ENCODE peak calls at places on chromosomes 7 and 10, in ten cellular contexts. C, K, B, T, G, I, P, W, M and D are unnamed samples.

GRCh38 chr7:1533569-1534329 is 3.2 kb downstream of the MAFK start:
- DNase-seq in C (peak; percentile 92), K (peak; percentile 59), B (no peak), T (peak; percentile 45), G (peak; percentile 80), I (no peak), P (no peak), W (peak; percentile 84), M (no peak), D (peak; percentile 95)

GRCh38 chr10:30094601-30095000 is 35.2 kb upstream of the JCAD start:
- DNase-seq in C (no peak), K (no peak), B (no peak), T (no peak), G (no peak), I (no peak), P (no peak), W (no peak), M (no peak), D (no peak)

GRCh38 chr7:16402084-16402483 is 19.3 kb downstream of the CRPPA start:
- DNase-seq in C (no peak), K (no peak), B (no peak), T (no peak), G (peak; percentile 68), I (no peak), P (no peak), W (no peak), M (no peak), D (no peak)

GRCh38 chr10:7696545-7696944 is 6.6 kb upstream of the ITIH2 start:
- DNase-seq in C (no peak), K (no peak), B (no peak), T (no peak), G (no peak), I (no peak), P (no peak), W (peak; percentile 4), M (no peak), D (no peak)

GRCh38 chr7:106314875-106315274 is 30.1 kb upstream of the NAMPT start:
- DNase-seq in C (no peak), K (no peak), B (no peak), T (no peak), G (no peak), I (no peak), P (no peak), W (no peak), M (no peak), D (no peak)

GRCh38 chr7:36119005-36119711 is 33.9 kb upstream of the EEPD1 start:
- DNase-seq in C (no peak), K (no peak), B (peak; percentile 62), T (no peak), G (peak; percentile 99), I (no peak), P (no peak), W (peak; percentile 95), M (no peak), D (peak; percentile 98)

GRCh38 chr7:114085592-114086490 is 167.0 kb upstream of the PPP1R3A start:
- DNase-seq in C (peak; percentile 95), K (peak; percentile 99), B (peak; percentile 96), T (no peak), G (peak; percentile 94), I (peak; percentile 96), P (no peak), W (peak; percentile 87), M (no peak), D (peak; percentile 61)

GRCh38 chr10:88932539-88933256 is 19.9 kb downstream of the ACTA2 start:
- DNase-seq in C (peak; percentile 88), K (peak; percentile 86), B (peak; percentile 55), T (peak; percentile 13), G (peak; percentile 87), I (peak; percentile 38), P (peak; percentile 87), W (peak; percentile 78), M (peak; percentile 12), D (peak; percentile 87)

GRCh38 chr10:78492424-78492823 is 458.8 kb downstream of the RPS24 start:
- DNase-seq in C (no peak), K (no peak), B (no peak), T (no peak), G (no peak), I (no peak), P (no peak), W (no peak), M (no peak), D (no peak)

GRCh38 chr7:600935-601334 is 81.3 kb upstream of the PDGFA start:
- DNase-seq in C (no peak), K (no peak), B (no peak), T (no peak), G (no peak), I (no peak), P (no peak), W (no peak), M (no peak), D (no peak)

GRCh38 chr7:53520841-53521240 is 485.4 kb downstream of the POM121L12 start:
- DNase-seq in C (no peak), K (no peak), B (no peak), T (no peak), G (no peak), I (no peak), P (no peak), W (no peak), M (no peak), D (no peak)

GRCh38 chr10:93313798-93314197 is 168.3 kb downstream of the MYOF start:
- DNase-seq in C (no peak), K (no peak), B (no peak), T (no peak), G (no peak), I (no peak), P (no peak), W (peak; percentile 37), M (no peak), D (no peak)

GRCh38 chr7:39184387-39184786 is 206.7 kb downstream of the POU6F2 start:
- DNase-seq in C (no peak), K (no peak), B (no peak), T (no peak), G (no peak), I (no peak), P (no peak), W (no peak), M (no peak), D (no peak)

GRCh38 chr7:139651308-139651707 is 126.5 kb downstream of the HIPK2 start:
- DNase-seq in C (no peak), K (peak; percentile 47), B (no peak), T (no peak), G (no peak), I (no peak), P (no peak), W (no peak), M (no peak), D (peak; percentile 35)

GRCh38 chr7:25389489-25390106 is 161.3 kb upstream of the NPVF start:
- DNase-seq in C (no peak), K (peak; percentile 86), B (peak; percentile 36), T (no peak), G (peak; percentile 74), I (no peak), P (peak; percentile 88), W (peak; percentile 50), M (no peak), D (peak; percentile 42)

GRCh38 chr10:14409856-14410458 is 79.2 kb upstream of the FRMD4A start:
- DNase-seq in C (no peak), K (no peak), B (no peak), T (no peak), G (no peak), I (no peak), P (no peak), W (no peak), M (no peak), D (no peak)

GRCh38 chr10:43398939-43399871 is 9.8 kb downstream of the HNRNPF start:
- DNase-seq in C (no peak), K (peak; percentile 38), B (no peak), T (no peak), G (no peak), I (no peak), P (peak; percentile 60), W (peak; percentile 37), M (no peak), D (peak; percentile 72)

GRCh38 chr7:135602304-135602703 is 44.6 kb downstream of the NUP205 start:
- DNase-seq in C (no peak), K (no peak), B (no peak), T (no peak), G (no peak), I (no peak), P (no peak), W (no peak), M (no peak), D (peak; percentile 36)

GRCh38 chr10:44959243-44960097 is at the start of gene RASSF4:
- DNase-seq in C (peak; percentile 98), K (peak; percentile 94), B (peak; percentile 20), T (peak; percentile 88), G (peak; percentile 71), I (peak; percentile 77), P (peak; percentile 96), W (peak; percentile 80), M (peak; percentile 89), D (peak; percentile 74)